ENCODE peak calls at places on chromosomes 7 and 10, in eight cellular contexts. One of them, this sample, is unnamed. For H3K36me3, the result is how much of the 10 kb centered on the place peaks cover.

GRCh38 chr7:107463139-107464078 is 6.4 kb upstream of the GPR22 start:
- DNase-seq in adrenal gland: peak
- DNase-seq in thoracic aorta: no peak
- DNase-seq in CD8-positive, alpha-beta T cell: peak
- DNase-seq in cardiac muscle cell: peak
- DNase-seq in fibroblast of lung: peak
- DNase-seq in IMR-90: peak
- DNase-seq in testis: peak
- DNase-seq in this sample: peak

GRCh38 chr7:136527554-136527953 is 340.9 kb upstream of the CHRM2 start:
- DNase-seq in adrenal gland: no peak
- DNase-seq in thoracic aorta: no peak
- DNase-seq in CD8-positive, alpha-beta T cell: no peak
- DNase-seq in cardiac muscle cell: no peak
- DNase-seq in fibroblast of lung: no peak
- DNase-seq in IMR-90: no peak
- DNase-seq in testis: no peak
- DNase-seq in this sample: no peak

GRCh38 chr7:13822678-13823077 is 166.8 kb downstream of the ETV1 start:
- DNase-seq in adrenal gland: no peak
- DNase-seq in thoracic aorta: no peak
- DNase-seq in CD8-positive, alpha-beta T cell: no peak
- DNase-seq in cardiac muscle cell: no peak
- DNase-seq in fibroblast of lung: no peak
- DNase-seq in IMR-90: peak
- DNase-seq in testis: no peak
- DNase-seq in this sample: no peak

GRCh38 chr10:80357000-80357803 is 621 bp downstream of the DYDC2 start:
- DNase-seq in adrenal gland: no peak
- DNase-seq in thoracic aorta: no peak
- DNase-seq in CD8-positive, alpha-beta T cell: no peak
- DNase-seq in cardiac muscle cell: peak
- DNase-seq in fibroblast of lung: no peak
- DNase-seq in IMR-90: no peak
- DNase-seq in testis: peak
- DNase-seq in this sample: no peak

GRCh38 chr10:73376679-73377078 is 18.0 kb upstream of the CFAP70 start:
- DNase-seq in adrenal gland: no peak
- DNase-seq in thoracic aorta: no peak
- DNase-seq in CD8-positive, alpha-beta T cell: no peak
- DNase-seq in cardiac muscle cell: no peak
- DNase-seq in fibroblast of lung: no peak
- DNase-seq in IMR-90: no peak
- DNase-seq in testis: no peak
- DNase-seq in this sample: peak

GRCh38 chr10:29969255-29970011 is 90.0 kb downstream of the JCAD start:
- DNase-seq in adrenal gland: no peak
- DNase-seq in thoracic aorta: no peak
- DNase-seq in CD8-positive, alpha-beta T cell: no peak
- DNase-seq in cardiac muscle cell: no peak
- DNase-seq in fibroblast of lung: no peak
- DNase-seq in IMR-90: no peak
- DNase-seq in testis: no peak
- DNase-seq in this sample: no peak

GRCh38 chr7:57384380-57384779 is 65.6 kb upstream of the ZNF716 start:
- DNase-seq in adrenal gland: no peak
- DNase-seq in thoracic aorta: no peak
- DNase-seq in CD8-positive, alpha-beta T cell: no peak
- DNase-seq in cardiac muscle cell: no peak
- DNase-seq in fibroblast of lung: no peak
- DNase-seq in IMR-90: no peak
- DNase-seq in testis: no peak
- DNase-seq in this sample: no peak

GRCh38 chr7:85186083-85186520 is 754 bp downstream of the SEMA3D start:
- DNase-seq in adrenal gland: peak
- DNase-seq in thoracic aorta: no peak
- DNase-seq in CD8-positive, alpha-beta T cell: no peak
- DNase-seq in cardiac muscle cell: peak
- DNase-seq in fibroblast of lung: peak
- DNase-seq in IMR-90: peak
- DNase-seq in testis: peak
- DNase-seq in this sample: peak

GRCh38 chr10:13707156-13707881 is 120.6 kb downstream of the PRPF18 start:
- DNase-seq in adrenal gland: peak
- DNase-seq in thoracic aorta: peak
- DNase-seq in CD8-positive, alpha-beta T cell: no peak
- DNase-seq in cardiac muscle cell: peak
- DNase-seq in fibroblast of lung: peak
- DNase-seq in IMR-90: peak
- DNase-seq in testis: peak
- DNase-seq in this sample: peak

GRCh38 chr10:101373063-101373462 is 19.1 kb downstream of the BTRC start:
- DNase-seq in adrenal gland: no peak
- DNase-seq in thoracic aorta: no peak
- DNase-seq in CD8-positive, alpha-beta T cell: no peak
- DNase-seq in cardiac muscle cell: no peak
- DNase-seq in fibroblast of lung: no peak
- DNase-seq in IMR-90: no peak
- DNase-seq in testis: no peak
- DNase-seq in this sample: no peak

GRCh38 chr7:75619636-75620035 is 119.1 kb downstream of the HIP1 start:
- DNase-seq in adrenal gland: no peak
- DNase-seq in thoracic aorta: no peak
- DNase-seq in CD8-positive, alpha-beta T cell: no peak
- DNase-seq in cardiac muscle cell: no peak
- DNase-seq in fibroblast of lung: no peak
- DNase-seq in IMR-90: no peak
- DNase-seq in testis: no peak
- DNase-seq in this sample: no peak

GRCh38 chr10:129192344-129193128 is 274.5 kb upstream of the MGMT start:
- DNase-seq in adrenal gland: no peak
- DNase-seq in thoracic aorta: no peak
- DNase-seq in CD8-positive, alpha-beta T cell: no peak
- DNase-seq in cardiac muscle cell: no peak
- DNase-seq in fibroblast of lung: no peak
- DNase-seq in IMR-90: no peak
- DNase-seq in testis: peak
- DNase-seq in this sample: no peak

GRCh38 chr10:49114718-49115014 is 656 bp downstream of the VSTM4 start:
- DNase-seq in adrenal gland: no peak
- DNase-seq in thoracic aorta: no peak
- DNase-seq in CD8-positive, alpha-beta T cell: no peak
- DNase-seq in cardiac muscle cell: no peak
- DNase-seq in fibroblast of lung: no peak
- DNase-seq in IMR-90: no peak
- DNase-seq in testis: peak
- DNase-seq in this sample: no peak

GRCh38 chr10:49115796-49116508 is 630 bp upstream of the VSTM4 start:
- DNase-seq in adrenal gland: no peak
- DNase-seq in thoracic aorta: no peak
- DNase-seq in CD8-positive, alpha-beta T cell: no peak
- DNase-seq in cardiac muscle cell: no peak
- DNase-seq in fibroblast of lung: no peak
- DNase-seq in IMR-90: no peak
- DNase-seq in testis: no peak
- DNase-seq in this sample: no peak

GRCh38 chr10:49113741-49114141 is 1.6 kb downstream of the VSTM4 start:
- DNase-seq in adrenal gland: peak
- DNase-seq in thoracic aorta: no peak
- DNase-seq in CD8-positive, alpha-beta T cell: no peak
- DNase-seq in cardiac muscle cell: no peak
- DNase-seq in fibroblast of lung: no peak
- DNase-seq in IMR-90: peak
- DNase-seq in testis: no peak
- DNase-seq in this sample: no peak

GRCh38 chr10:49116509-49117365 is 1.4 kb upstream of the VSTM4 start:
- DNase-seq in adrenal gland: no peak
- DNase-seq in thoracic aorta: no peak
- DNase-seq in CD8-positive, alpha-beta T cell: no peak
- DNase-seq in cardiac muscle cell: no peak
- DNase-seq in fibroblast of lung: no peak
- DNase-seq in IMR-90: no peak
- DNase-seq in testis: no peak
- DNase-seq in this sample: no peak

GRCh38 chr10:49115015-49115795 is at the start of gene VSTM4:
- DNase-seq in adrenal gland: peak
- DNase-seq in thoracic aorta: no peak
- DNase-seq in CD8-positive, alpha-beta T cell: no peak
- DNase-seq in cardiac muscle cell: peak
- DNase-seq in fibroblast of lung: peak
- DNase-seq in IMR-90: peak
- DNase-seq in testis: no peak
- DNase-seq in this sample: no peak
- TF ChIP-seq CTCF in adrenal gland: no peak
- TF ChIP-seq CTCF in thoracic aorta: no peak
- TF ChIP-seq CTCF in CD8-positive, alpha-beta T cell: no peak
- TF ChIP-seq CTCF in cardiac muscle cell: no peak
- TF ChIP-seq CTCF in fibroblast of lung: no peak
- TF ChIP-seq CTCF in IMR-90: no peak
- TF ChIP-seq CTCF in testis: no peak
- TF ChIP-seq CTCF in this sample: no peak

GRCh38 chr10:5945203-5945534 is 32.2 kb downstream of the IL15RA start:
- DNase-seq in adrenal gland: peak
- DNase-seq in thoracic aorta: no peak
- DNase-seq in CD8-positive, alpha-beta T cell: no peak
- DNase-seq in cardiac muscle cell: no peak
- DNase-seq in fibroblast of lung: no peak
- DNase-seq in IMR-90: no peak
- DNase-seq in testis: no peak
- DNase-seq in this sample: no peak

GRCh38 chr10:5943536-5943935 is 33.8 kb downstream of the IL15RA start:
- DNase-seq in adrenal gland: no peak
- DNase-seq in thoracic aorta: no peak
- DNase-seq in CD8-positive, alpha-beta T cell: no peak
- DNase-seq in cardiac muscle cell: peak
- DNase-seq in fibroblast of lung: peak
- DNase-seq in IMR-90: peak
- DNase-seq in testis: no peak
- DNase-seq in this sample: no peak

GRCh38 chr10:5945561-5946418 is 31.6 kb downstream of the IL15RA start:
- DNase-seq in adrenal gland: peak
- DNase-seq in thoracic aorta: no peak
- DNase-seq in CD8-positive, alpha-beta T cell: no peak
- DNase-seq in cardiac muscle cell: no peak
- DNase-seq in fibroblast of lung: peak
- DNase-seq in IMR-90: peak
- DNase-seq in testis: peak
- DNase-seq in this sample: peak

GRCh38 chr10:5942471-5942870 is 34.9 kb downstream of the IL15RA start:
- DNase-seq in adrenal gland: peak
- DNase-seq in thoracic aorta: no peak
- DNase-seq in CD8-positive, alpha-beta T cell: no peak
- DNase-seq in cardiac muscle cell: no peak
- DNase-seq in fibroblast of lung: no peak
- DNase-seq in IMR-90: no peak
- DNase-seq in testis: peak
- DNase-seq in this sample: no peak

GRCh38 chr10:5944389-5945202 is 32.7 kb downstream of the IL15RA start:
- DNase-seq in adrenal gland: peak
- DNase-seq in thoracic aorta: peak
- DNase-seq in CD8-positive, alpha-beta T cell: no peak
- DNase-seq in cardiac muscle cell: no peak
- DNase-seq in fibroblast of lung: peak
- DNase-seq in IMR-90: peak
- DNase-seq in testis: peak
- DNase-seq in this sample: peak
- H3K4me3 ChIP-seq in adrenal gland: peak
- H3K4me3 ChIP-seq in thoracic aorta: peak
- H3K4me3 ChIP-seq in CD8-positive, alpha-beta T cell: no peak
- H3K4me3 ChIP-seq in cardiac muscle cell: no peak
- H3K4me3 ChIP-seq in fibroblast of lung: peak
- H3K4me3 ChIP-seq in IMR-90: no peak
- H3K4me3 ChIP-seq in testis: no peak
- H3K4me3 ChIP-seq in this sample: no peak

DNA sequence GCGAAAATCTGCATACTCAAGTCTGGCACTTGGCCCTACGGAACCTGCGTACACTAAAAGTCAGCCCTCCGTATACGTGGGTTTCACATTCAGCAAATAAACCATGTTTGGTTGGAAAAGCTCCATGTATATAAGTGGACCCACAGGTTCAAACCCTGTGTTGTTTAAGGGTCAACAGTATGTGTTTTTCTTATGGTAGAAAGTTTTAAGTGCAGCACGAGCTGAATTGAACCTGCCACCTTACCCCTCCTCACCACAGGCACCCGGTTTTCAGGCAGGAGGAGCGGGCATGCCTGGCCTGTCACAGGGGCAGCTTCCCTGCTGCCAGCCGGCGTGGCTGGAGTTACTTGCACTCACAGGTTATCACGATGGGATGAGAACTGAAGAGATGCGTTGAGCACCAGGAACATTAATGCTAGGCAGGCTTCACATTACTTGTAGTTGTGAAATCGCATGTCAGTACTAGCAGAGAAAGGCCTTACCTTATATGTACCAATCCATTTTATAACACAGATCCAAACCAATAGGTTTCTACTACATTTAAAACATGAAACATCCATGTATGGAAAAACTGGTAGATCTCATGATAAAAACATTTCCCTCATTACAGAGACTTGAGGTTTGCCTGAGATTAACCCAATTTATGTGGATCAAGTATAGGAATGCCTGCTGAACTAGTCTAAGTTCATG is 12.9 kb downstream of the INSIG1 start:
- DNase-seq in adrenal gland: no peak
- DNase-seq in thoracic aorta: no peak
- DNase-seq in CD8-positive, alpha-beta T cell: no peak
- DNase-seq in cardiac muscle cell: no peak
- DNase-seq in fibroblast of lung: no peak
- DNase-seq in IMR-90: no peak
- DNase-seq in testis: no peak
- DNase-seq in this sample: peak
- H3K36me3 ChIP-seq in adrenal gland: under half
- H3K36me3 ChIP-seq in thoracic aorta: under half
- H3K36me3 ChIP-seq in CD8-positive, alpha-beta T cell: under half
- H3K36me3 ChIP-seq in cardiac muscle cell: under half
- H3K36me3 ChIP-seq in fibroblast of lung: under half
- H3K36me3 ChIP-seq in IMR-90: under half
- H3K36me3 ChIP-seq in testis: under half
- H3K36me3 ChIP-seq in this sample: under half

GRCh38 chr10:15451137-15452094 is 80.3 kb upstream of the FAM171A1 start:
- DNase-seq in adrenal gland: no peak
- DNase-seq in thoracic aorta: no peak
- DNase-seq in CD8-positive, alpha-beta T cell: no peak
- DNase-seq in cardiac muscle cell: no peak
- DNase-seq in fibroblast of lung: no peak
- DNase-seq in IMR-90: no peak
- DNase-seq in testis: no peak
- DNase-seq in this sample: no peak

GRCh38 chr10:15453462-15453861 is 82.4 kb upstream of the FAM171A1 start:
- DNase-seq in adrenal gland: no peak
- DNase-seq in thoracic aorta: no peak
- DNase-seq in CD8-positive, alpha-beta T cell: no peak
- DNase-seq in cardiac muscle cell: no peak
- DNase-seq in fibroblast of lung: no peak
- DNase-seq in IMR-90: no peak
- DNase-seq in testis: no peak
- DNase-seq in this sample: no peak

GRCh38 chr10:15455456-15455855 is 84.4 kb upstream of the FAM171A1 start:
- DNase-seq in adrenal gland: no peak
- DNase-seq in thoracic aorta: no peak
- DNase-seq in CD8-positive, alpha-beta T cell: no peak
- DNase-seq in cardiac muscle cell: no peak
- DNase-seq in fibroblast of lung: no peak
- DNase-seq in IMR-90: no peak
- DNase-seq in testis: no peak
- DNase-seq in this sample: no peak

GRCh38 chr10:15453921-15454320 is 82.8 kb upstream of the FAM171A1 start:
- DNase-seq in adrenal gland: no peak
- DNase-seq in thoracic aorta: no peak
- DNase-seq in CD8-positive, alpha-beta T cell: no peak
- DNase-seq in cardiac muscle cell: no peak
- DNase-seq in fibroblast of lung: no peak
- DNase-seq in IMR-90: no peak
- DNase-seq in testis: no peak
- DNase-seq in this sample: no peak

GRCh38 chr10:15452545-15452944 is 81.5 kb upstream of the FAM171A1 start:
- DNase-seq in adrenal gland: no peak
- DNase-seq in thoracic aorta: no peak
- DNase-seq in CD8-positive, alpha-beta T cell: no peak
- DNase-seq in cardiac muscle cell: no peak
- DNase-seq in fibroblast of lung: no peak
- DNase-seq in IMR-90: no peak
- DNase-seq in testis: no peak
- DNase-seq in this sample: no peak
- TF ChIP-seq CTCF in adrenal gland: no peak
- TF ChIP-seq CTCF in thoracic aorta: no peak
- TF ChIP-seq CTCF in CD8-positive, alpha-beta T cell: no peak
- TF ChIP-seq CTCF in cardiac muscle cell: no peak
- TF ChIP-seq CTCF in fibroblast of lung: no peak
- TF ChIP-seq CTCF in IMR-90: no peak
- TF ChIP-seq CTCF in testis: no peak
- TF ChIP-seq CTCF in this sample: no peak

This sample was measured in bronchial epithelial cell.